ENCODE peak calls at places on chromosomes 6 and 20, in ten cellular contexts. Z is cardiac fibroblast, S is nephron progenitor cell, N is fibroblast of the aortic adventitia, M is body of pancreas, R is cardiac muscle cell, U is PC-3, O is B cell, H is BJ, K is transverse colon. A is an unnamed sample.

GRCh38 chr20:371755-372542 is 8.6 kb upstream of the TRIB3 start:
- DNase-seq in H (peak), N (peak), M (peak), K (peak), S (no peak), Z (peak), O (no peak), R (no peak), U (peak), A (peak)

GRCh38 chr6:109079981-109080380 is 14.7 kb downstream of the SESN1 start:
- DNase-seq in K (no peak), R (peak), M (no peak), N (peak), U (no peak), H (no peak), Z (no peak), O (no peak), S (no peak), A (no peak)

GRCh38 chr6:166726193-166726592 is 99.1 kb upstream of the RPS6KA2 start:
- DNase-seq in U (peak), K (no peak), N (no peak), S (no peak), R (peak), Z (no peak), O (no peak), H (no peak), M (no peak), A (no peak)

GRCh38 chr6:113122060-113122459 is 735.1 kb upstream of the MARCKS start:
- DNase-seq in S (no peak), Z (peak), N (peak), H (peak), K (no peak), R (peak), U (peak), M (peak), O (no peak), A (peak)

GRCh38 chr6:127854009-127854408 is 46.8 kb downstream of the THEMIS start:
- DNase-seq in R (no peak), S (no peak), K (no peak), N (no peak), Z (peak), U (peak), H (no peak), O (no peak), M (no peak), A (no peak)

GRCh38 chr20:13687827-13688226 is 49.1 kb upstream of the TASP1 start:
- DNase-seq in S (no peak), U (no peak), M (no peak), K (no peak), O (no peak), H (no peak), Z (no peak), N (no peak), R (no peak), A (no peak)

GRCh38 chr6:20243288-20243687 is 31.0 kb upstream of the MBOAT1 start:
- DNase-seq in K (no peak), M (no peak), H (no peak), U (no peak), Z (no peak), R (no peak), S (no peak), N (no peak), O (no peak), A (no peak)

GRCh38 chr6:115078555-115078954 is 735.7 kb upstream of the HS3ST5 start:
- DNase-seq in N (no peak), H (no peak), O (no peak), Z (no peak), R (no peak), U (no peak), M (no peak), K (no peak), S (no peak), A (no peak)

GRCh38 chr20:47351643-47352331 is 4.7 kb downstream of the ZMYND8 start:
- DNase-seq in H (no peak), Z (no peak), N (peak), R (peak), S (no peak), K (no peak), U (no peak), O (no peak), M (no peak), A (no peak)

GRCh38 chr6:30463651-30464618 is 25.4 kb upstream of the HLA-E start:
- DNase-seq in S (peak), Z (peak), O (peak), H (no peak), M (peak), R (no peak), U (peak), K (peak), N (peak), A (no peak)

GRCh38 chr20:51800132-51800721 is 2.1 kb downstream of the SALL4 start:
- DNase-seq in Z (peak), S (peak), M (peak), H (no peak), O (no peak), R (peak), K (peak), U (peak), N (peak), A (peak)

DNA sequence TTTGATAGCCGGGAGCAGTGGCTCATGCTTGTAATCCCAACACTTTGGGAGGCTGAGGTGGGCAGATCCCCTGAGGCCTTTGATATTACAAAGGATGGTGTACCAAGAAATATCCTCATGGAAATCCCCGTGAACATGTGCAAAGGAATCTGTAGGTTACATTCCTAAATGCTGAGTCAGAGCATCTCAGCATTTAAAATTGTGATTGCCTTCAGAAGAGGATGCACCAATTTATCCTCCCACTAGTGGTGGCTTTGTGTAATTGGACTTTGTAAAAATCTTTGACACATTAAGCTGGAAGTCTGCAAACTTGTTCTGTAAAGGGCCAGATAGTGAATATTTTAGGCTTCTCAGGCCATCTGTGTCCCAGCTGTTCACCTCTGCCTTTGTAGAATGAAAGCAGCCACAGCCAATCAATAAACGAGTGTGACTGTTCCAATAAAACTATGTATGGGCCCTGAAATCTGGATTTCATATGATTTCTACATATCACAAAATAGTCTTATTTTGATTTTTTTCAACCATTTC is 11.8 kb downstream of the TMEM14B start:
- DNase-seq in O (no peak), K (no peak), M (no peak), Z (peak), S (no peak), H (peak), N (peak), U (peak), R (peak), A (no peak)
- TF ChIP-seq CTCF in O (peak), K (peak), M (peak), Z (peak), S (peak), H (peak), N (peak), U (peak), R (peak), A (peak)

DNA sequence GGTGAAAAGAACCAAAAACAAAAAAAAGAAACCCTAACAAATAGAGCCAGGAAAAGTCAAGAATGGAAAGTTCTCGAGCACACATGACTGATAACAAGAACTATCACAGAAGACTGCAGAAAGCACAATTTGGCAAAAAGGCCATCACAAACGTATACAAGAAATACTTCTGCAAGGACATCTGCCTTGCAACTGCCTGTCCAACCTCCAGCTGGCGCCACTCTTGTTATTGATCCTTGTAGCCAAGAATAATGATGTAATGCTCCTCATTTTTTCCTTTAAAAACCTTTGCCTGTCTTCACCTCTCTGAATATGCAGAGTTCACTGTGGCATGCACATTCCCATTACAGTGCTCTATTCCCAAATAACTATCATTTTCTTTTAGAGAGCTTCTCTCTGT is 87.9 kb upstream of the BMP5 start:
- DNase-seq in O (no peak), N (peak), M (no peak), H (no peak), R (peak), S (no peak), K (no peak), Z (peak), U (peak), A (no peak)
- TF ChIP-seq CTCF in O (no peak), N (peak), M (no peak), H (peak), R (peak), S (no peak), K (no peak), Z (peak), U (peak), A (peak)

GRCh38 chr6:160679402-160679769 is 15.3 kb upstream of the LPA start:
- DNase-seq in M (peak), N (no peak), O (no peak), U (no peak), K (no peak), H (no peak), R (peak), Z (no peak), S (peak), A (peak)
- TF ChIP-seq CTCF in M (peak), N (no peak), O (no peak), U (no peak), K (no peak), H (no peak), R (peak), Z (no peak), S (peak), A (peak)

DNA sequence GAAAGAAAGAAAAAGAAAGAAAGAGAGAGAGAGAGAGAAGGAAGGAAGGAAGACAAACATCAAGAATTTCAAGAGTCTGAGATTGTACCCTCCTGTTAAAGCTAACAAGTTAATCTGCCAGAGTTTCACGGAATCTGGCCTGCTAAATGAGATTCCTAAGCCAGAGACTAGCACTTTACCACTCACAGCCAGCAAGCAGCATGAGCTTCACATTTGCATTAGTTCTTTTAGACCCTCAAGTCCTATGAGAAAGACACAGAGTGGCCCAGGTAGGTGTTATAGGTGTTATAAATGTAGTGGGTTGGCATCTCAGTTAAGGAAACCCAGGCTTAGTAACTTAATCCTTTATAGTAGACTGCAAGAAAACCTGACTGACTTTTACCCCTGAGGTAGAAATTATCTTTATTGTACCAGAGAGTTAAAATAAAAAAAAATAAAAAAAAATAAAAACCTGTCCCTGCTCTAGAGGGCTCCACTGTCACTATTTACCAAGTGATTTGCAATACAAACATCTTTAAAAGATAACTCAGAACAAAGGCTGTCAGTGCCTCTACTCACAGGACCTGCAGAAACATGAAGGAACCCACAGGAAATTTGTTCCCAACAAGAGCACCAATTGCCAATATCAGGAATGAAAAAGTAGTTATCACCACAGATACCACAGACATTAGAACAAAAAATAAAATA is 9.7 kb upstream of the IBTK start:
- DNase-seq in U (peak), R (no peak), O (no peak), S (no peak), K (no peak), M (no peak), N (no peak), H (no peak), Z (no peak), A (no peak)
- TF ChIP-seq CTCF in U (peak), R (peak), O (no peak), S (no peak), K (no peak), M (no peak), N (no peak), H (no peak), Z (no peak), A (no peak)

GRCh38 chr6:79570129-79570801 is 33.0 kb upstream of the LCA5 start:
- DNase-seq in N (peak), O (no peak), M (peak), R (peak), Z (peak), H (no peak), S (no peak), K (peak), U (peak), A (no peak)

GRCh38 chr6:79574636-79575035 is 37.4 kb upstream of the LCA5 start:
- DNase-seq in U (peak), H (no peak), O (no peak), R (no peak), M (no peak), S (no peak), K (no peak), N (peak), Z (peak), A (no peak)

DNA sequence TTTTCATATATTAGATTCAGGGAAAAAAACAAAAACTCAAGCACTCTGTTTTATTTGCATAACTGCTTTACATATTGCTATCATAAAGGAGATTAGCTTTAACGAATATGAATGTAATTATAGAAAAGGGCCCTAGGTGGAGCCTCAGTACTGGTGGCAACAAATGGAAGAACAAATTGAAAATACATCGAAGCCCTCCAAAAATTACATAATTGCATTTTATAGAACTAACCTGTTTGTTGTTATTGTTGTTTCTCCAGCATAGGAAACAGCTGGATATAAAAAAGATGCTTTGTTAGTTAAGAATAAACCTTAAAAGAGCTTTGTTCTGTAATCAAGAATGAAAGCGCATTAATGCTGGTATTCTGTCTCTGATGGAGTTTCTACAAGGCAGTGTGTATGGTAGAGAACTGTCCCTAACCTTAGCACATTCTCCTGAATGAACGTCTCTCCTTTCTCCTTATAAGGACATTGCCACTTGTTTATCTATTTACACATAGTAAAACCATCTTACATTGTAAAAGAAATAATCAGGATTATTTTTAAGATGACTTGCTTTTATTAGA is 33.7 kb upstream of the LCA5 start:
- DNase-seq in Z (peak), N (peak), O (no peak), R (peak), U (no peak), M (no peak), H (no peak), S (no peak), K (no peak), A (no peak)
- TF ChIP-seq CTCF in Z (peak), N (peak), O (peak), R (peak), U (peak), M (peak), H (peak), S (peak), K (peak), A (peak)

GRCh38 chr6:41733707-41734665 is 1.4 kb downstream of the TFEB start:
- DNase-seq in S (peak), R (peak), M (peak), N (peak), K (peak), Z (peak), H (no peak), U (peak), O (peak), A (peak)

GRCh38 chr6:41732149-41732548 is 3.3 kb downstream of the TFEB start:
- DNase-seq in O (no peak), S (no peak), N (no peak), M (no peak), K (no peak), H (no peak), Z (no peak), R (no peak), U (no peak), A (no peak)

GRCh38 chr6:41732601-41733348 is 2.6 kb downstream of the TFEB start:
- DNase-seq in S (no peak), O (peak), U (no peak), N (no peak), Z (peak), M (peak), R (no peak), H (no peak), K (peak), A (no peak)

GRCh38 chr6:41734666-41735426 is 562 bp downstream of the TFEB start:
- DNase-seq in Z (peak), N (peak), M (peak), S (peak), H (no peak), K (peak), R (peak), O (peak), U (peak), A (peak)

GRCh38 chr6:41733349-41733706 is 2.1 kb downstream of the TFEB start:
- DNase-seq in H (no peak), N (no peak), S (no peak), R (no peak), O (no peak), Z (no peak), M (no peak), U (no peak), K (no peak), A (no peak)
- TF ChIP-seq CTCF in H (no peak), N (no peak), S (no peak), R (no peak), O (no peak), Z (no peak), M (no peak), U (no peak), K (no peak), A (no peak)

A was measured in endothelial cell.